ENCODE peak calls at places on chromosomes 3 and 15, in nine cellular contexts. Z is thyroid gland; D is mesendoderm; A is endodermal cell; Y is left ventricle myocardium inferior; V is CD8-positive, alpha-beta T cell; N is Peyer's patch; W is RWPE2; M is cardiac fibroblast. P is an unnamed sample.

GRCh38 chr15:77633913-77634265 is 1.2 kb upstream of the LINGO1 start:
- DNase-seq in Y (no peak), A (peak; percentile 94), D (peak; percentile 84), W (no peak), V (no peak), Z (no peak), M (no peak), N (no peak), P (peak; percentile 90)

GRCh38 chr3:149605902-149606301 is 51.9 kb downstream of the WWTR1 start:
- DNase-seq in N (no peak), Z (no peak), A (no peak), V (no peak), Y (no peak), M (peak; percentile 84), W (no peak), D (peak; percentile 44), P (no peak)

GRCh38 chr3:128707935-128708494 is 18.0 kb upstream of the RAB7A start:
- DNase-seq in Z (no peak), A (no peak), Y (no peak), N (no peak), V (no peak), M (no peak), W (no peak), D (no peak), P (no peak)

GRCh38 chr15:41971893-41972340 is 440 bp downstream of the EHD4 start:
- DNase-seq in N (no peak), W (no peak), Z (no peak), D (no peak), V (no peak), M (no peak), A (peak; percentile 78), Y (peak; percentile 38), P (peak; percentile 85)

GRCh38 chr15:56244811-56245576 is 1.3 kb upstream of the RFX7 start:
- DNase-seq in A (peak; percentile 64), N (peak; percentile 68), W (peak; percentile 66), Z (peak; percentile 15), D (peak; percentile 42), M (no peak), V (peak; percentile 29), Y (no peak), P (peak; percentile 9)

GRCh38 chr3:13079051-13079450 is 5.8 kb upstream of the IQSEC1 start:
- DNase-seq in V (no peak), Z (peak; percentile 12), M (no peak), Y (no peak), A (no peak), D (no peak), W (no peak), N (no peak), P (no peak)

GRCh38 chr3:116154389-116154788 is 290.9 kb downstream of the LSAMP start:
- DNase-seq in Z (no peak), N (no peak), V (no peak), Y (no peak), D (peak; percentile 9), A (no peak), W (no peak), M (no peak), P (peak; percentile 6)

GRCh38 chr15:31347981-31348803 is 21.6 kb downstream of the KLF13 start:
- DNase-seq in D (no peak), Y (peak; percentile 13), Z (no peak), M (no peak), W (no peak), V (no peak), N (no peak), A (no peak), P (no peak)

GRCh38 chr15:95284933-95285401 is 1045.5 kb upstream of the NR2F2 start:
- DNase-seq in N (no peak), M (peak; percentile 69), Z (no peak), V (no peak), D (peak; percentile 48), Y (no peak), A (peak; percentile 58), W (no peak), P (no peak)

GRCh38 chr3:72334681-72335457 is 513.4 kb downstream of the SHQ1 start:
- DNase-seq in D (peak; percentile 97), W (peak; percentile 34), Z (no peak), M (no peak), A (peak; percentile 96), N (no peak), Y (no peak), V (no peak), P (peak; percentile 71)

GRCh38 chr15:67915374-67916050 is 75.7 kb upstream of the RNU6-1 start:
- DNase-seq in Z (peak; percentile 92), M (no peak), V (no peak), W (no peak), Y (peak; percentile 56), N (peak; percentile 75), A (peak; percentile 48), D (peak; percentile 57), P (no peak)

GRCh38 chr15:86743283-86743903 is 663.7 kb downstream of the AGBL1 start:
- DNase-seq in A (peak; percentile 94), W (no peak), Z (no peak), V (peak; percentile 57), N (peak; percentile 71), M (no peak), Y (peak; percentile 25), D (peak; percentile 84), P (peak; percentile 43)

GRCh38 chr3:10007126-10007782 is 19.0 kb upstream of the FANCD2 start:
- DNase-seq in W (no peak), Z (peak; percentile 48), V (no peak), D (no peak), Y (no peak), N (no peak), A (no peak), M (no peak), P (no peak)

GRCh38 chr3:13570391-13571194 is 21.7 kb downstream of the FBLN2 start:
- DNase-seq in W (peak; percentile 60), M (no peak), A (peak; percentile 56), Z (no peak), N (no peak), Y (no peak), D (no peak), V (no peak), P (no peak)

GRCh38 chr3:132916096-132916495 is 122.1 kb upstream of the TMEM108 start:
- DNase-seq in M (peak; percentile 63), Z (no peak), W (no peak), N (no peak), A (no peak), Y (no peak), D (no peak), V (no peak), P (no peak)

GRCh38 chr3:54358969-54359648 is 236.8 kb downstream of the CACNA2D3 start:
- DNase-seq in D (no peak), M (no peak), A (peak; percentile 21), W (no peak), N (no peak), Z (peak; percentile 93), Y (peak; percentile 75), V (no peak), P (no peak)

GRCh38 chr3:54366007-54366406 is 243.7 kb downstream of the CACNA2D3 start:
- DNase-seq in A (no peak), D (no peak), Y (no peak), Z (no peak), M (no peak), W (no peak), N (no peak), V (no peak), P (no peak)

GRCh38 chr3:54360320-54360719 is 238.0 kb downstream of the CACNA2D3 start:
- DNase-seq in Y (no peak), W (no peak), N (no peak), M (no peak), D (peak; percentile 47), Z (no peak), A (peak; percentile 61), V (no peak), P (no peak)

GRCh38 chr3:54358327-54358726 is 236.0 kb downstream of the CACNA2D3 start:
- DNase-seq in N (no peak), A (peak; percentile 39), D (peak; percentile 26), M (no peak), Z (peak; percentile 26), Y (peak; percentile 22), W (no peak), V (no peak), P (no peak)

GRCh38 chr3:54361884-54362283 is 239.5 kb downstream of the CACNA2D3 start:
- DNase-seq in Y (no peak), M (no peak), W (no peak), D (no peak), N (no peak), V (no peak), A (no peak), Z (no peak), P (no peak)
- H3K4me3 ChIP-seq in Y (no peak overlapping the region), M (no peak overlapping the region), W (no peak overlapping the region), D (no peak overlapping the region), N (no peak overlapping the region), V (no peak overlapping the region), A (no peak overlapping the region), Z (no peak overlapping the region), P (no peak overlapping the region)

GRCh38 chr3:67646586-67647234 is 7.7 kb downstream of the SUCLG2 start:
- DNase-seq in Z (no peak), Y (no peak), D (no peak), V (no peak), W (no peak), N (no peak), A (no peak), M (peak; percentile 73), P (no peak)
- H3K4me3 ChIP-seq in Z (no peak overlapping the region), Y (no peak overlapping the region), D (no peak overlapping the region), V (no peak overlapping the region), W (no peak overlapping the region), N (no peak overlapping the region), A (no peak overlapping the region), M (no peak overlapping the region), P (no peak overlapping the region)

DNA sequence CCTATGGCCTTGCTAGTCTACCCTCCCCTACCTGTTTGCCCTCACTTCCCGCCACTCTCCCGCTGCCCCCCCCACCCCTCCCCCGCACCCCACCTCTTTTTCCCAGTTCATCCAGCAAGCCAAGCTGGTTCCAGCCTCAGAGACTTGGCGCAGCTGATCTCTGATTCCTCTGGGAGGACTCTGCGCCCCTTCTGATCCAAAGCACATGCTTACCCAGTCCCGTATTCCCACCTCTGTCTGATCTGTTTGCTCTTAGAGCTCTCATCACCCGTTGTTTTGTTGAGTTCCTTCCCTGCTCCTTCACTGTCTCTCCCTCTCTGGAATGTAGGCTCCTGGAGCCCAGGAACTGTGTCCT is 1.3 kb upstream of the ZXDC start:
- DNase-seq in N (peak; percentile 48), Z (no peak), D (peak; percentile 36), M (no peak), W (peak; percentile 11), V (no peak), A (peak; percentile 68), Y (no peak), P (peak; percentile 81)
- H3K4me3 ChIP-seq in N (no peak overlapping the region), Z (no peak overlapping the region), D (no peak overlapping the region), M (no peak overlapping the region), W (no peak overlapping the region), V (no peak overlapping the region), A (no peak overlapping the region), Y (peak overlapping the region; percentile 81), P (peak overlapping the region; percentile 82)

DNA sequence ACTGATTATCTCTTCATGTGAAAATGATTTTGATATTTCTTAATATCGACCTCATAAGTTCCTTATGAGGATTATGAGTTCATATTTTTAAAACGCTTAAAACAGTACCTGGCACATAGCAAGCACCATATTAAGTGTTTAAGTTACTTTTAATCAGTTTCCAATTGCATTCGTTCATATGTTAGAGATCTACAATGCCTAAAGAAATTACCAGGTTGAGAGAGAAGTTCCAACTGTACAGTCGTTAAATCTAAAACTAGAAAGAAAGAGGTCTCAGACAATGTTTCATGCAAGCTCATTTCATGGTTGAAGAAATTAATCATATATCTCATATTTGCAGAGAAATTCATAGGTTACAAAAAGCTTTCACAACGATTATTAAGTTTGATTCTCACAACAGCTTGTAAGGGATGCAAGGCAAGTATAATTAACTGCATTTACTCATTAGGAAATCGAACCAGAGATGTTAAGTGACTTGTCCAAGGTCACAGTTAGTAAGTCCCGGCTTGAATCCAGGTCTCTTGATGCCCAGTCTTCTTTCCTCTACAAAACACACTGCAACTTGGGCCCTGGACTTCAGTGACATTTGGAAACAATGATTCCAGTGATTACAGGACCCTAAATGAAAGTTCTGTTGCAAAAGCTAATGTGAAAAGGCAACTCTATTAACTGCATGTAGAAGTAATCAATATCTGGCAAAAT is 1.3 kb downstream of the MYO5A start:
- DNase-seq in M (no peak), A (no peak), Z (no peak), N (no peak), V (no peak), W (no peak), D (no peak), Y (no peak), P (no peak)
- H3K4me3 ChIP-seq in M (no peak overlapping the region), A (peak overlapping the region; percentile 82), Z (no peak overlapping the region), N (peak overlapping the region; percentile 70), V (peak overlapping the region; percentile 52), W (peak overlapping the region; percentile 77), D (no peak overlapping the region), Y (peak overlapping the region; percentile 72), P (no peak overlapping the region)